ENCODE peak calls at places on chromosomes 6 and 20, in six cellular contexts. I is T-helper 17 cell; T is NCI-H510A; K is activated CD4-positive, alpha-beta T cell treated with anti-CD3 and anti-CD28 coated beads, Interleukin-2, amount 50 U/mL, for 24 hours; E is GM06990; P is PC-3. R is an unnamed sample.

GRCh38 chr6:132275253-132275970 is 125.9 kb downstream of the MOXD1 start:
- DNase-seq in I (no peak), T (no peak), K (no peak), E (no peak), P (no peak), R (no peak)

GRCh38 chr6:12637960-12638641 is 78.5 kb upstream of the PHACTR1 start:
- DNase-seq in I (peak), T (no peak), K (peak), E (peak), P (peak), R (peak)

GRCh38 chr20:45974896-45975565 is 3.0 kb upstream of the ZNF335 start:
- DNase-seq in I (no peak), T (no peak), K (no peak), E (no peak), P (peak), R (no peak)

GRCh38 chr6:46504242-46504641 is 13.0 kb upstream of the RCAN2 start:
- DNase-seq in I (no peak), T (no peak), K (no peak), E (no peak), P (no peak), R (no peak)

GRCh38 chr20:46512943-46513844 is at the start of gene ZNF334:
- DNase-seq in I (no peak), T (peak), K (peak), E (peak), P (peak), R (peak)

GRCh38 chr6:5457983-5458683 is 196.8 kb downstream of the FARS2 start:
- DNase-seq in I (no peak), T (peak), K (no peak), E (no peak), P (peak), R (no peak)

GRCh38 chr6:19669206-19669605 is 168.0 kb upstream of the ID4 start:
- DNase-seq in I (no peak), T (no peak), K (no peak), E (no peak), P (peak), R (no peak)

GRCh38 chr6:144064402-144064830 is 31.0 kb downstream of the SF3B5 start:
- DNase-seq in I (peak), T (no peak), K (peak), E (peak), P (no peak), R (peak)

GRCh38 chr6:97677626-97678025 is 394.6 kb upstream of the MMS22L start:
- DNase-seq in I (no peak), T (no peak), K (no peak), E (no peak), P (no peak), R (no peak)

GRCh38 chr6:33761922-33762629 is 15.4 kb upstream of the IP6K3 start:
- DNase-seq in I (no peak), T (peak), K (peak), E (peak), P (peak), R (peak)

GRCh38 chr6:159720708-159721107 is 6.6 kb upstream of the WTAP start:
- DNase-seq in I (no peak), T (no peak), K (peak), E (no peak), P (peak), R (peak)

GRCh38 chr6:73460044-73460443 is 1.5 kb upstream of the MTO1 start:
- DNase-seq in I (no peak), T (no peak), K (no peak), E (no peak), P (no peak), R (no peak)

GRCh38 chr6:37131104-37131959 is 38.6 kb upstream of the PIM1 start:
- DNase-seq in I (no peak), T (peak), K (no peak), E (no peak), P (no peak), R (no peak)

GRCh38 chr6:22221630-22222029 is 75.2 kb downstream of the PRL start:
- DNase-seq in I (no peak), T (no peak), K (no peak), E (no peak), P (peak), R (no peak)

GRCh38 chr6:125791151-125791819 is 525 bp downstream of the NCOA7 start:
- DNase-seq in I (peak), T (no peak), K (no peak), E (no peak), P (peak), R (peak)

GRCh38 chr20:41174373-41174772 is 37.0 kb downstream of the PLCG1 start:
- DNase-seq in I (no peak), T (no peak), K (no peak), E (no peak), P (no peak), R (no peak)

GRCh38 chr20:39986231-39986904 is 702.7 kb downstream of the MAFB start:
- DNase-seq in I (no peak), T (peak), K (no peak), E (no peak), P (no peak), R (no peak)

GRCh38 chr6:133918208-133918930 is 29.5 kb downstream of the TCF21 start:
- DNase-seq in I (no peak), T (no peak), K (no peak), E (no peak), P (no peak), R (no peak)

GRCh38 chr6:3283641-3284435 is 25.1 kb downstream of the PSMG4 start:
- DNase-seq in I (no peak), T (no peak), K (no peak), E (no peak), P (no peak), R (no peak)

GRCh38 chr20:1460275-1460674 is 6.4 kb downstream of the NSFL1C start:
- DNase-seq in I (no peak), T (no peak), K (no peak), E (no peak), P (no peak), R (no peak)

GRCh38 chr6:90573624-90574023 is 13.2 kb downstream of the MAP3K7 start:
- DNase-seq in I (no peak), T (no peak), K (no peak), E (no peak), P (no peak), R (no peak)

GRCh38 chr6:33383427-33384185 is 8.0 kb upstream of the KIFC1 start:
- DNase-seq in I (no peak), T (no peak), K (no peak), E (no peak), P (no peak), R (no peak)

GRCh38 chr20:37558779-37559178 is 31.1 kb upstream of the BLCAP start:
- DNase-seq in I (no peak), T (no peak), K (no peak), E (no peak), P (no peak), R (no peak)

GRCh38 chr6:159594750-159595117 is 98.3 kb downstream of the SOD2 start:
- DNase-seq in I (no peak), T (no peak), K (no peak), E (no peak), P (peak), R (no peak)

GRCh38 chr6:5398530-5398929 is 137.2 kb downstream of the FARS2 start:
- DNase-seq in I (no peak), T (no peak), K (peak), E (peak), P (peak), R (peak)